ENCODE peak calls at places on chromosomes 4 and X, in nine cellular contexts. One of them, this sample, is unnamed.

GRCh38 chr4:84100071-84100470 is 399.0 kb downstream of the NKX6-1 start:
- DNase-seq in mammary epithelial cell: no peak
- DNase-seq in A673: no peak
- DNase-seq in neural progenitor cell: no peak
- DNase-seq in fibroblast of lung: no peak
- DNase-seq in PC-3: no peak
- DNase-seq in astrocyte: no peak
- DNase-seq in HCT116: no peak
- DNase-seq in GM12878: no peak
- DNase-seq in this sample: no peak

GRCh38 chr4:99379571-99379970 is 27.0 kb upstream of the ADH1C start:
- DNase-seq in mammary epithelial cell: no peak
- DNase-seq in A673: peak
- DNase-seq in neural progenitor cell: no peak
- DNase-seq in fibroblast of lung: no peak
- DNase-seq in PC-3: no peak
- DNase-seq in astrocyte: no peak
- DNase-seq in HCT116: no peak
- DNase-seq in GM12878: no peak
- DNase-seq in this sample: no peak

GRCh38 chr4:139279723-139280620 is at the start of gene MGARP:
- DNase-seq in mammary epithelial cell: peak
- DNase-seq in A673: peak
- DNase-seq in neural progenitor cell: peak
- DNase-seq in fibroblast of lung: peak
- DNase-seq in PC-3: no peak
- DNase-seq in astrocyte: peak
- DNase-seq in HCT116: no peak
- DNase-seq in GM12878: no peak
- DNase-seq in this sample: peak

GRCh38 chr4:21806991-21807390 is 141.6 kb downstream of the KCNIP4 start:
- DNase-seq in mammary epithelial cell: no peak
- DNase-seq in A673: no peak
- DNase-seq in neural progenitor cell: no peak
- DNase-seq in fibroblast of lung: no peak
- DNase-seq in PC-3: peak
- DNase-seq in astrocyte: no peak
- DNase-seq in HCT116: no peak
- DNase-seq in GM12878: no peak
- DNase-seq in this sample: no peak

GRCh38 chr4:187236491-187236890 is 512.8 kb upstream of the FAT1 start:
- DNase-seq in mammary epithelial cell: peak
- DNase-seq in A673: peak
- DNase-seq in neural progenitor cell: no peak
- DNase-seq in fibroblast of lung: peak
- DNase-seq in PC-3: peak
- DNase-seq in astrocyte: peak
- DNase-seq in HCT116: no peak
- DNase-seq in GM12878: no peak
- DNase-seq in this sample: peak

GRCh38 chr4:73922766-73923630 is 53.8 kb downstream of the CXCL1 start:
- DNase-seq in mammary epithelial cell: peak
- DNase-seq in A673: peak
- DNase-seq in neural progenitor cell: no peak
- DNase-seq in fibroblast of lung: peak
- DNase-seq in PC-3: peak
- DNase-seq in astrocyte: peak
- DNase-seq in HCT116: peak
- DNase-seq in GM12878: no peak
- DNase-seq in this sample: no peak

GRCh38 chrX:10579753-10580060 is 40.7 kb downstream of the MID1 start:
- DNase-seq in mammary epithelial cell: no peak
- DNase-seq in A673: no peak
- DNase-seq in neural progenitor cell: peak
- DNase-seq in fibroblast of lung: peak
- DNase-seq in PC-3: no peak
- DNase-seq in astrocyte: peak
- DNase-seq in HCT116: peak
- DNase-seq in GM12878: no peak
- DNase-seq in this sample: no peak

GRCh38 chr4:89906316-89906715 is 11.7 kb downstream of the MMRN1 start:
- DNase-seq in mammary epithelial cell: no peak
- DNase-seq in A673: no peak
- DNase-seq in neural progenitor cell: no peak
- DNase-seq in fibroblast of lung: no peak
- DNase-seq in PC-3: no peak
- DNase-seq in astrocyte: no peak
- DNase-seq in HCT116: no peak
- DNase-seq in GM12878: no peak
- DNase-seq in this sample: no peak

GRCh38 chr4:167435786-167436185 is 201.5 kb upstream of the SPOCK3 start:
- DNase-seq in mammary epithelial cell: no peak
- DNase-seq in A673: no peak
- DNase-seq in neural progenitor cell: no peak
- DNase-seq in fibroblast of lung: no peak
- DNase-seq in PC-3: no peak
- DNase-seq in astrocyte: no peak
- DNase-seq in HCT116: no peak
- DNase-seq in GM12878: no peak
- DNase-seq in this sample: no peak

GRCh38 chr4:119646347-119647071 is 17.9 kb upstream of the PDE5A start:
- DNase-seq in mammary epithelial cell: no peak
- DNase-seq in A673: peak
- DNase-seq in neural progenitor cell: no peak
- DNase-seq in fibroblast of lung: peak
- DNase-seq in PC-3: no peak
- DNase-seq in astrocyte: peak
- DNase-seq in HCT116: no peak
- DNase-seq in GM12878: no peak
- DNase-seq in this sample: peak

GRCh38 chrX:74788545-74789086 is 136.6 kb downstream of the NEXMIF start:
- DNase-seq in mammary epithelial cell: no peak
- DNase-seq in A673: peak
- DNase-seq in neural progenitor cell: no peak
- DNase-seq in fibroblast of lung: no peak
- DNase-seq in PC-3: peak
- DNase-seq in astrocyte: no peak
- DNase-seq in HCT116: no peak
- DNase-seq in GM12878: no peak
- DNase-seq in this sample: no peak

DNA sequence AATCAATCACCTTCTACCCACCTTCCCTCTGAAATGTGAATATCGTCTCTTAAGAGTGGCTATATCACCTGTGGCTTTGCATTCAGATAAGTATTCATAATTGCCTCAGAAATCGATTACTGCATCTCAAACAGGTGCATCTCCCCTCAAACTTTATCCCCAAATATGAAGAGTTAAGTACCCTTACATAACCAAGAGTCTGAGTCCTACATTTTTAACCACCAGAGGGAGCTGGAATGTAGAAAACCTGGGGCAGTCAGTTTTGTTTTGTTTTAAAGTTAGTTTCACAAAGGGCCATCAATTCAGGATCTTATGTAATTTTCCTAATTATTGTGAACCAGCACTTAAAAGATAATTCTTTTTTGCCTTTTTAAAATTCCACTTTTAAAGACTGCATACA is 5.7 kb downstream of the TCEANC start:
- DNase-seq in mammary epithelial cell: peak
- DNase-seq in A673: peak
- DNase-seq in neural progenitor cell: peak
- DNase-seq in fibroblast of lung: peak
- DNase-seq in PC-3: peak
- DNase-seq in astrocyte: no peak
- DNase-seq in HCT116: peak
- DNase-seq in GM12878: no peak
- DNase-seq in this sample: peak
- TF ChIP-seq CTCF in mammary epithelial cell: peak
- TF ChIP-seq CTCF in A673: peak
- TF ChIP-seq CTCF in neural progenitor cell: peak
- TF ChIP-seq CTCF in fibroblast of lung: peak
- TF ChIP-seq CTCF in PC-3: peak
- TF ChIP-seq CTCF in astrocyte: peak
- TF ChIP-seq CTCF in HCT116: peak
- TF ChIP-seq CTCF in GM12878: peak
- TF ChIP-seq CTCF in this sample: peak

GRCh38 chr4:122824616-122825015 is 2.0 kb upstream of the FGF2 start:
- DNase-seq in mammary epithelial cell: no peak
- DNase-seq in A673: no peak
- DNase-seq in neural progenitor cell: no peak
- DNase-seq in fibroblast of lung: no peak
- DNase-seq in PC-3: no peak
- DNase-seq in astrocyte: no peak
- DNase-seq in HCT116: no peak
- DNase-seq in GM12878: no peak
- DNase-seq in this sample: no peak

GRCh38 chr4:122826000-122826595 is 533 bp upstream of the FGF2 start:
- DNase-seq in mammary epithelial cell: no peak
- DNase-seq in A673: no peak
- DNase-seq in neural progenitor cell: peak
- DNase-seq in fibroblast of lung: peak
- DNase-seq in PC-3: no peak
- DNase-seq in astrocyte: peak
- DNase-seq in HCT116: no peak
- DNase-seq in GM12878: no peak
- DNase-seq in this sample: no peak

GRCh38 chr4:122827258-122827887 is 742 bp downstream of the FGF2 start:
- DNase-seq in mammary epithelial cell: peak
- DNase-seq in A673: peak
- DNase-seq in neural progenitor cell: peak
- DNase-seq in fibroblast of lung: peak
- DNase-seq in PC-3: peak
- DNase-seq in astrocyte: no peak
- DNase-seq in HCT116: no peak
- DNase-seq in GM12878: peak
- DNase-seq in this sample: peak

GRCh38 chr4:122827899-122828601 is 1.4 kb downstream of the FGF2 start:
- DNase-seq in mammary epithelial cell: peak
- DNase-seq in A673: peak
- DNase-seq in neural progenitor cell: peak
- DNase-seq in fibroblast of lung: peak
- DNase-seq in PC-3: peak
- DNase-seq in astrocyte: peak
- DNase-seq in HCT116: no peak
- DNase-seq in GM12878: peak
- DNase-seq in this sample: peak

DNA sequence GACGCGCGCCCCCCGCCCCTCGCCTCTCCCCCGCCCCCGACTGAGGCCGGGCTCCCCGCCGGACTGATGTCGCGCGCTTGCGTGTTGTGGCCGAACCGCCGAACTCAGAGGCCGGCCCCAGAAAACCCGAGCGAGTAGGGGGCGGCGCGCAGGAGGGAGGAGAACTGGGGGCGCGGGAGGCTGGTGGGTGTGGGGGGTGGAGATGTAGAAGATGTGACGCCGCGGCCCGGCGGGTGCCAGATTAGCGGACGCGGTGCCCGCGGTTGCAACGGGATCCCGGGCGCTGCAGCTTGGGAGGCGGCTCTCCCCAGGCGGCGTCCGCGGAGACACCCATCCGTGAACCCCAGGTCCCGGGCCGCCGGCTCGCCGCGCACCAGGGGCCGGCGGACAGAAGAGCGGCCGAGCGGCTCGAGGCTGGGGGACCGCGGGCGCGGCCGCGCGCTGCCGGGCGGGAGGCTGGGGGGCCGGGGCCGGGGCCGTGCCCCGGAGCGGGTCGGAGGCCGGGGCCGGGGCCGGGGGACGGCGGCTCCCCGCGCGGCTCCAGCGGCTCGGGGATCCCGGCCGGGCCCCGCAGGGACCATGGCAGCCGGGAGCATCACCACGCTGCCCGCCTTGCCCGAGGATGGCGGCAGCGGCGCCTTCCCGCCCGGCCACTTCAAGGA is at the start of gene FGF2:
- DNase-seq in mammary epithelial cell: peak
- DNase-seq in A673: peak
- DNase-seq in neural progenitor cell: peak
- DNase-seq in fibroblast of lung: peak
- DNase-seq in PC-3: peak
- DNase-seq in astrocyte: peak
- DNase-seq in HCT116: no peak
- DNase-seq in GM12878: no peak
- DNase-seq in this sample: peak
- TF ChIP-seq EZH2 in mammary epithelial cell: no peak
- TF ChIP-seq EZH2 in A673: no peak
- TF ChIP-seq EZH2 in neural progenitor cell: no peak
- TF ChIP-seq EZH2 in fibroblast of lung: no peak
- TF ChIP-seq EZH2 in PC-3: no peak
- TF ChIP-seq EZH2 in astrocyte: no peak
- TF ChIP-seq EZH2 in HCT116: no peak
- TF ChIP-seq EZH2 in GM12878: no peak
- TF ChIP-seq EZH2 in this sample: no peak

GRCh38 chr4:891747-892146 is 40.4 kb downstream of the GAK start:
- DNase-seq in mammary epithelial cell: no peak
- DNase-seq in A673: peak
- DNase-seq in neural progenitor cell: peak
- DNase-seq in fibroblast of lung: no peak
- DNase-seq in PC-3: no peak
- DNase-seq in astrocyte: no peak
- DNase-seq in HCT116: no peak
- DNase-seq in GM12878: no peak
- DNase-seq in this sample: no peak
- TF ChIP-seq CTCF in mammary epithelial cell: peak
- TF ChIP-seq CTCF in A673: peak
- TF ChIP-seq CTCF in neural progenitor cell: peak
- TF ChIP-seq CTCF in fibroblast of lung: peak
- TF ChIP-seq CTCF in PC-3: peak
- TF ChIP-seq CTCF in astrocyte: peak
- TF ChIP-seq CTCF in HCT116: peak
- TF ChIP-seq CTCF in GM12878: peak
- TF ChIP-seq CTCF in this sample: no peak

GRCh38 chr4:123869517-123870282 is 473.1 kb downstream of the SPRY1 start:
- DNase-seq in mammary epithelial cell: no peak
- DNase-seq in A673: no peak
- DNase-seq in neural progenitor cell: no peak
- DNase-seq in fibroblast of lung: peak
- DNase-seq in PC-3: no peak
- DNase-seq in astrocyte: peak
- DNase-seq in HCT116: no peak
- DNase-seq in GM12878: no peak
- DNase-seq in this sample: no peak

GRCh38 chr4:123866796-123867195 is 470.2 kb downstream of the SPRY1 start:
- DNase-seq in mammary epithelial cell: no peak
- DNase-seq in A673: no peak
- DNase-seq in neural progenitor cell: no peak
- DNase-seq in fibroblast of lung: peak
- DNase-seq in PC-3: peak
- DNase-seq in astrocyte: peak
- DNase-seq in HCT116: no peak
- DNase-seq in GM12878: no peak
- DNase-seq in this sample: no peak

GRCh38 chr4:123871351-123871750 is 474.8 kb downstream of the SPRY1 start:
- DNase-seq in mammary epithelial cell: no peak
- DNase-seq in A673: no peak
- DNase-seq in neural progenitor cell: no peak
- DNase-seq in fibroblast of lung: no peak
- DNase-seq in PC-3: no peak
- DNase-seq in astrocyte: no peak
- DNase-seq in HCT116: no peak
- DNase-seq in GM12878: no peak
- DNase-seq in this sample: no peak

GRCh38 chr4:123870283-123870876 is 473.8 kb downstream of the SPRY1 start:
- DNase-seq in mammary epithelial cell: no peak
- DNase-seq in A673: no peak
- DNase-seq in neural progenitor cell: no peak
- DNase-seq in fibroblast of lung: peak
- DNase-seq in PC-3: no peak
- DNase-seq in astrocyte: peak
- DNase-seq in HCT116: no peak
- DNase-seq in GM12878: no peak
- DNase-seq in this sample: no peak

GRCh38 chr4:123867910-123868587 is 471.5 kb downstream of the SPRY1 start:
- DNase-seq in mammary epithelial cell: peak
- DNase-seq in A673: no peak
- DNase-seq in neural progenitor cell: no peak
- DNase-seq in fibroblast of lung: no peak
- DNase-seq in PC-3: no peak
- DNase-seq in astrocyte: no peak
- DNase-seq in HCT116: no peak
- DNase-seq in GM12878: no peak
- DNase-seq in this sample: no peak
- TF ChIP-seq EZH2 in mammary epithelial cell: no peak
- TF ChIP-seq EZH2 in A673: no peak
- TF ChIP-seq EZH2 in neural progenitor cell: no peak
- TF ChIP-seq EZH2 in fibroblast of lung: no peak
- TF ChIP-seq EZH2 in PC-3: no peak
- TF ChIP-seq EZH2 in astrocyte: no peak
- TF ChIP-seq EZH2 in HCT116: no peak
- TF ChIP-seq EZH2 in GM12878: no peak
- TF ChIP-seq EZH2 in this sample: no peak

This sample was measured in hepatocyte.